ENCODE peak calls at places on chromosomes 12 and 14, in seven cellular contexts. I is activated T-cell treated with anti-CD3 and anti-CD28 coated beads, Interleukin-2, amount 50 U/mL, for 72 hours; Y is colonic mucosa; W is Caki2; P is thoracic aorta; U is stimulated activated CD8-positive, alpha-beta memory T cell treated with anti-CD3 and anti-CD28 coated beads, Interleukin-7, amount 100 ng/mL, for 24 hours; X is A549. E is an unnamed sample.

GRCh38 chr12:110689601-110690430 is 901 bp upstream of the HVCN1 start:
- DNase-seq in I (peak), Y (peak), W (no peak), P (no peak), U (peak), X (no peak), E (peak)

GRCh38 chr12:65800928-65801327 is 23.4 kb upstream of the HMGA2 start:
- DNase-seq in I (no peak), Y (no peak), W (peak), P (no peak), U (no peak), X (no peak), E (no peak)

GRCh38 chr12:13024151-13024946 is 19.8 kb upstream of the FAM234B start:
- DNase-seq in I (no peak), Y (no peak), W (peak), P (no peak), U (no peak), X (peak), E (peak)

GRCh38 chr14:80862983-80863382 is 78.6 kb downstream of the CEP128 start:
- DNase-seq in I (no peak), Y (no peak), W (no peak), P (no peak), U (no peak), X (no peak), E (no peak)

GRCh38 chr12:131274906-131275305 is 321.2 kb downstream of the ADGRD1 start:
- DNase-seq in I (no peak), Y (no peak), W (no peak), P (no peak), U (no peak), X (no peak), E (no peak)

GRCh38 chr12:53622724-53623123 is 3.5 kb downstream of the ATF7 start:
- DNase-seq in I (no peak), Y (no peak), W (no peak), P (no peak), U (no peak), X (no peak), E (no peak)

GRCh38 chr12:88509851-88510250 is 70.4 kb downstream of the KITLG start:
- DNase-seq in I (no peak), Y (no peak), W (no peak), P (no peak), U (no peak), X (no peak), E (no peak)

GRCh38 chr12:56687225-56688128 is 607 bp downstream of the PTGES3 start:
- DNase-seq in I (peak), Y (peak), W (peak), P (no peak), U (peak), X (peak), E (peak)

GRCh38 chr12:45342171-45342570 is 126.3 kb downstream of the ANO6 start:
- DNase-seq in I (no peak), Y (no peak), W (no peak), P (no peak), U (no peak), X (no peak), E (no peak)

GRCh38 chr14:68841030-68841809 is 48.4 kb upstream of the ZFP36L1 start:
- DNase-seq in I (no peak), Y (no peak), W (no peak), P (no peak), U (no peak), X (no peak), E (no peak)

GRCh38 chr12:46356655-46357437 is 15.7 kb downstream of the SLC38A2 start:
- DNase-seq in I (peak), Y (no peak), W (no peak), P (no peak), U (no peak), X (no peak), E (no peak)

GRCh38 chr14:96274122-96274910 is 18.3 kb downstream of the BDKRB1 start:
- DNase-seq in I (no peak), Y (no peak), W (no peak), P (no peak), U (no peak), X (no peak), E (peak)

GRCh38 chr12:121762269-121762668 is 31.2 kb downstream of the RHOF start:
- DNase-seq in I (no peak), Y (no peak), W (no peak), P (no peak), U (no peak), X (no peak), E (no peak)

GRCh38 chr12:107992870-107993451 is 136.1 kb upstream of the WSCD2 start:
- DNase-seq in I (no peak), Y (peak), W (peak), P (no peak), U (no peak), X (peak), E (peak)

GRCh38 chr12:64825143-64826011 is 930 bp downstream of the TBC1D30 start:
- DNase-seq in I (peak), Y (no peak), W (no peak), P (no peak), U (no peak), X (no peak), E (no peak)

GRCh38 chr12:77299001-77299400 is 233.6 kb upstream of the E2F7 start:
- DNase-seq in I (no peak), Y (no peak), W (no peak), P (no peak), U (no peak), X (no peak), E (no peak)

GRCh38 chr12:18706798-18707197 is 31.0 kb downstream of the PLCZ1 start:
- DNase-seq in I (no peak), Y (no peak), W (no peak), P (no peak), U (no peak), X (peak), E (no peak)